ENCODE peak calls at places on chromosomes 4 and X, in five cellular contexts. C is tibial artery, U is BE2C, A is astrocyte, I is tibial nerve. N is an unnamed sample.

GRCh38 chr4:170089743-170090666 is at the start of gene AADAT:
- DNase-seq in C (peak; percentile 67), A (peak; percentile 59), I (peak; percentile 42), U (peak; percentile 89), N (no peak)

GRCh38 chr4:141654098-141654497 is 17.7 kb downstream of the IL15 start:
- DNase-seq in C (no peak), U (peak; percentile 64), A (peak; percentile 80), I (no peak), N (no peak)

GRCh38 chr4:168177546-168178149 is 85.3 kb downstream of the ANXA10 start:
- DNase-seq in U (no peak), C (no peak), A (no peak), I (no peak), N (no peak)

GRCh38 chr4:56505269-56506109 is at the start of gene ARL9:
- DNase-seq in I (no peak), A (peak; percentile 46), C (peak; percentile 29), U (peak; percentile 66), N (no peak)

GRCh38 chrX:41334866-41335589 is 1.1 kb downstream of the DDX3X start:
- DNase-seq in U (peak; percentile 44), C (peak; percentile 63), A (no peak), I (peak; percentile 15), N (no peak)

GRCh38 chrX:43175428-43175827 is 397.5 kb upstream of the PPP1R2C start:
- DNase-seq in A (no peak), C (no peak), I (no peak), U (no peak), N (no peak)

GRCh38 chr4:128298852-128299251 is 11.2 kb upstream of the PGRMC2 start:
- DNase-seq in A (no peak), C (no peak), U (no peak), I (no peak), N (no peak)

GRCh38 chr4:182809417-182810102 is 107.6 kb downstream of the DCTD start:
- DNase-seq in A (no peak), C (no peak), I (no peak), U (no peak), N (no peak)

GRCh38 chr4:100261346-100261745 is 71.1 kb upstream of the DDIT4L start:
- DNase-seq in A (no peak), U (no peak), C (no peak), I (no peak), N (no peak)

GRCh38 chrX:103571121-103571520 is 14.2 kb upstream of the TCEAL4 start:
- DNase-seq in U (no peak), A (no peak), I (no peak), C (no peak), N (no peak)

DNA sequence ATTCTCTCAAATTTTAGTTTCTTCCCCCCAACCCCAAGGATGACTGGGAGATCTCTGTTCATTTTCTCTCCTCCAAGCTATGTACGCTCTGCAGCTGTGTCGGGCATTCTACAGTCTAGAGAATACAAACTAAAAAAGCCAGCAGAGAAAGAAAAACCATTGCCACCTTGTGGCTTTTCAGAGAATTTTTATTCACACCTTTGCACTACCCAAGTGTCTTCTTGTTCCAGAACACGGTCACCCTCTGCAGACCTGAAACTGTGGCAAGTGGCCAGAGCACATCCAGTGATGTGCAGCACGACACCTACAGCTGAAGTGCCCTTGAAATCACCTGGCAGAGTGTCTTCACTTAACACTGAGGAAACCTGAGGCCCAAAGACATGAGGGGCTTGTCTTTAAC is 68.6 kb downstream of the CHST7 start:
- DNase-seq in U (no peak), A (no peak), I (no peak), C (no peak), N (no peak)
- TF ChIP-seq CTCF in U (peak; percentile 22), A (no peak), I (no peak), C (peak; percentile 42), N (peak; percentile 19)

GRCh38 chr4:41216294-41217019 is 2.1 kb upstream of the APBB2 start:
- DNase-seq in A (peak; percentile 60), C (peak; percentile 40), U (peak; percentile 85), I (no peak), N (no peak)
- TF ChIP-seq CTCF in A (no peak), C (peak; percentile 38), U (peak; percentile 10), I (peak; percentile 30), N (peak; percentile 41)

GRCh38 chr4:24686866-24687672 is 102.7 kb upstream of the DHX15 start:
- DNase-seq in C (no peak), I (peak; percentile 36), A (no peak), U (peak; percentile 21), N (no peak)
- TF ChIP-seq CTCF in C (no peak), I (peak; percentile 46), A (peak; percentile 33), U (peak; percentile 66), N (peak; percentile 17)

DNA sequence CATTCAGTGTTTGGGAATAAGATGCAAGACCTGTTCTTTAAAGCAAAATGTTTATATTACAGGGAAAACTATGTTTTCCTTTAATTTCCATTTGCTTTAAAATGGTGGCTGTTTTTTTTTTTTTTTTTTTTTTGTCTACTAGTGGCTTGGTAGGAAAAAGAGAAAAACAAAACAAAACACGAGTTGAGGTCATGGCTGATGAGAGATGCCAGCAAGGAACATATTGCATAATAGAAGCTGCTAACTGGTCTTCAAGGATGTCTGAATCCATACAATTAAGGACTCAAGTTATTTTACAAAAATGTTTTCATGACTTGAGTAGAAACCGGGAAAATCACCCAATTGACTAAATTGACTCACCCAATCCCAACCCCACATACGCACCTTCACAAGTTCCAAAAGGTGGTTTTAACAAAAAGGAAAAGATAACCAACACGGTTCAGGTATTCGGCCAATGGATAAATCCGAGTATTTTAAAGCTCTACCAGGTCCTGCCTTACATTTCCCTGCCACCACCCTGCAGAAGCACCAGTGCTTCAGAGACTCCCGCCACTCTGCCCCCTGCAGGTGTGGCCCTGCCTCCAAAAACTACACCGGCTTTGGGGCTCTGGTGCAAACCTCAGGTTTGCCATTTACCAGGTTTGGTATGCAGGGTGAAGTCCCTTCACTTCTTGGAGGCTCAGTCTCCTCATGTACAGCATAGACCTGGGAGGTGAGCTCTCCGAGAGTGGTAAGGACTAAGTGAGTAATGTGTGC is 27.1 kb downstream of the PIR start:
- DNase-seq in I (no peak), U (no peak), C (no peak), A (no peak), N (no peak)
- TF ChIP-seq CTCF in I (no peak), U (peak; percentile 31), C (no peak), A (no peak), N (no peak)

N was measured in esophagus squamous epithelium.